ENCODE peak calls at places on chromosomes 16 and 17, in four cellular contexts. One of them, this sample, is unnamed.

GRCh38 chr16:3774819-3775218 is 57.5 kb upstream of the TRAP1 start:
- DNase-seq in stimulated activated CD4-positive, alpha-beta T cell treated with anti-CD3 and anti-CD28 coated beads, Interleukin-1b, Interleukin-23, amount 100 ng/mL, for 24 hours: no peak
- DNase-seq in RCC 7860: no peak
- DNase-seq in endodermal cell: no peak
- DNase-seq in this sample: no peak

GRCh38 chr17:1050246-1050995 is 53.5 kb downstream of the TIMM22 start:
- DNase-seq in stimulated activated CD4-positive, alpha-beta T cell treated with anti-CD3 and anti-CD28 coated beads, Interleukin-1b, Interleukin-23, amount 100 ng/mL, for 24 hours: no peak
- DNase-seq in RCC 7860: no peak
- DNase-seq in endodermal cell: no peak
- DNase-seq in this sample: no peak

GRCh38 chr17:149897-150575 is 12.7 kb downstream of the SCGB1C2 start:
- DNase-seq in stimulated activated CD4-positive, alpha-beta T cell treated with anti-CD3 and anti-CD28 coated beads, Interleukin-1b, Interleukin-23, amount 100 ng/mL, for 24 hours: no peak
- DNase-seq in RCC 7860: no peak
- DNase-seq in endodermal cell: no peak
- DNase-seq in this sample: no peak

GRCh38 chr16:53821957-53822625 is 118.1 kb downstream of the FTO start:
- DNase-seq in stimulated activated CD4-positive, alpha-beta T cell treated with anti-CD3 and anti-CD28 coated beads, Interleukin-1b, Interleukin-23, amount 100 ng/mL, for 24 hours: no peak
- DNase-seq in RCC 7860: peak
- DNase-seq in endodermal cell: no peak
- DNase-seq in this sample: peak

GRCh38 chr16:70685938-70686375 is at the start of gene MTSS2:
- DNase-seq in stimulated activated CD4-positive, alpha-beta T cell treated with anti-CD3 and anti-CD28 coated beads, Interleukin-1b, Interleukin-23, amount 100 ng/mL, for 24 hours: no peak
- DNase-seq in RCC 7860: peak
- DNase-seq in endodermal cell: peak
- DNase-seq in this sample: peak

GRCh38 chr16:57651344-57652333 is 16.5 kb upstream of the ADGRG3 start:
- DNase-seq in stimulated activated CD4-positive, alpha-beta T cell treated with anti-CD3 and anti-CD28 coated beads, Interleukin-1b, Interleukin-23, amount 100 ng/mL, for 24 hours: no peak
- DNase-seq in RCC 7860: no peak
- DNase-seq in endodermal cell: peak
- DNase-seq in this sample: no peak

GRCh38 chr17:82055023-82055964 is 3.6 kb downstream of the GPS1 start:
- DNase-seq in stimulated activated CD4-positive, alpha-beta T cell treated with anti-CD3 and anti-CD28 coated beads, Interleukin-1b, Interleukin-23, amount 100 ng/mL, for 24 hours: no peak
- DNase-seq in RCC 7860: no peak
- DNase-seq in endodermal cell: no peak
- DNase-seq in this sample: no peak

GRCh38 chr17:50310455-50311111 is 35.3 kb upstream of the XYLT2 start:
- DNase-seq in stimulated activated CD4-positive, alpha-beta T cell treated with anti-CD3 and anti-CD28 coated beads, Interleukin-1b, Interleukin-23, amount 100 ng/mL, for 24 hours: no peak
- DNase-seq in RCC 7860: no peak
- DNase-seq in endodermal cell: peak
- DNase-seq in this sample: no peak

GRCh38 chr17:75365009-75365930 is 40.2 kb downstream of the GRB2 start:
- DNase-seq in stimulated activated CD4-positive, alpha-beta T cell treated with anti-CD3 and anti-CD28 coated beads, Interleukin-1b, Interleukin-23, amount 100 ng/mL, for 24 hours: no peak
- DNase-seq in RCC 7860: no peak
- DNase-seq in endodermal cell: no peak
- DNase-seq in this sample: no peak

GRCh38 chr16:20310421-20311395 is 16.6 kb downstream of the GP2 start:
- DNase-seq in stimulated activated CD4-positive, alpha-beta T cell treated with anti-CD3 and anti-CD28 coated beads, Interleukin-1b, Interleukin-23, amount 100 ng/mL, for 24 hours: no peak
- DNase-seq in RCC 7860: no peak
- DNase-seq in endodermal cell: no peak
- DNase-seq in this sample: no peak

GRCh38 chr17:29216181-29216580 is 30.5 kb upstream of the CRYBA1 start:
- DNase-seq in stimulated activated CD4-positive, alpha-beta T cell treated with anti-CD3 and anti-CD28 coated beads, Interleukin-1b, Interleukin-23, amount 100 ng/mL, for 24 hours: no peak
- DNase-seq in RCC 7860: no peak
- DNase-seq in endodermal cell: no peak
- DNase-seq in this sample: no peak

GRCh38 chr17:41651625-41652460 is 27.5 kb upstream of the KRT17 start:
- DNase-seq in stimulated activated CD4-positive, alpha-beta T cell treated with anti-CD3 and anti-CD28 coated beads, Interleukin-1b, Interleukin-23, amount 100 ng/mL, for 24 hours: no peak
- DNase-seq in RCC 7860: no peak
- DNase-seq in endodermal cell: peak
- DNase-seq in this sample: peak

GRCh38 chr17:45942284-45942683 is 47.9 kb downstream of the MAPT start:
- DNase-seq in stimulated activated CD4-positive, alpha-beta T cell treated with anti-CD3 and anti-CD28 coated beads, Interleukin-1b, Interleukin-23, amount 100 ng/mL, for 24 hours: no peak
- DNase-seq in RCC 7860: no peak
- DNase-seq in endodermal cell: no peak
- DNase-seq in this sample: peak

GRCh38 chr16:55392701-55393100 is 68.7 kb downstream of the IRX6 start:
- DNase-seq in stimulated activated CD4-positive, alpha-beta T cell treated with anti-CD3 and anti-CD28 coated beads, Interleukin-1b, Interleukin-23, amount 100 ng/mL, for 24 hours: no peak
- DNase-seq in RCC 7860: no peak
- DNase-seq in endodermal cell: no peak
- DNase-seq in this sample: no peak

GRCh38 chr17:17018021-17018441 is 24.2 kb upstream of the MPRIP start:
- DNase-seq in stimulated activated CD4-positive, alpha-beta T cell treated with anti-CD3 and anti-CD28 coated beads, Interleukin-1b, Interleukin-23, amount 100 ng/mL, for 24 hours: no peak
- DNase-seq in RCC 7860: no peak
- DNase-seq in endodermal cell: peak
- DNase-seq in this sample: no peak